ENCODE peak calls at places on chromosome 1, in ten cellular contexts. E is LoVo, M is glomerular endothelial cell, F is NB4, Y is body of pancreas, D is NCI-H1436, I is tibial artery, H is osteocyte, G is choroid plexus epithelial cell, T is T-helper 1 cell. S is an unnamed sample.

GRCh38 chr1:245829861-245830260 is 675.1 kb downstream of the KIF26B start:
- DNase-seq in E (no peak), M (no peak), F (no peak), Y (no peak), D (no peak), I (no peak), H (no peak), G (no peak), T (no peak), S (no peak)

GRCh38 chr1:156684227-156684782 is 7.1 kb upstream of the NES start:
- DNase-seq in E (no peak), M (no peak), F (peak), Y (no peak), D (no peak), I (no peak), H (no peak), G (peak), T (no peak), S (no peak)

GRCh38 chr1:165897326-165898303 is 70.2 kb downstream of the UCK2 start:
- DNase-seq in E (no peak), M (no peak), F (no peak), Y (no peak), D (no peak), I (no peak), H (no peak), G (peak), T (no peak), S (no peak)

GRCh38 chr1:185733818-185734709 is at the start of gene HMCN1:
- DNase-seq in E (peak), M (peak), F (peak), Y (peak), D (no peak), I (peak), H (peak), G (peak), T (peak), S (peak)

GRCh38 chr1:87706198-87706597 is 377.5 kb downstream of the LMO4 start:
- DNase-seq in E (no peak), M (no peak), F (no peak), Y (no peak), D (no peak), I (no peak), H (no peak), G (peak), T (no peak), S (no peak)

GRCh38 chr1:231550448-231550781 is 21.9 kb downstream of the TSNAX start:
- DNase-seq in E (no peak), M (no peak), F (peak), Y (no peak), D (peak), I (no peak), H (no peak), G (peak), T (no peak), S (peak)

GRCh38 chr1:53735681-53736080 is 3.3 kb downstream of the GLIS1 start:
- DNase-seq in E (no peak), M (no peak), F (no peak), Y (no peak), D (no peak), I (no peak), H (no peak), G (peak), T (no peak), S (no peak)

GRCh38 chr1:113135460-113135859 is 62.5 kb downstream of the LRIG2 start:
- DNase-seq in E (no peak), M (no peak), F (no peak), Y (no peak), D (no peak), I (no peak), H (no peak), G (no peak), T (no peak), S (no peak)

GRCh38 chr1:85280636-85281035 is 4.2 kb upstream of the BCL10 start:
- DNase-seq in E (no peak), M (no peak), F (no peak), Y (no peak), D (no peak), I (no peak), H (no peak), G (no peak), T (no peak), S (no peak)

GRCh38 chr1:52558941-52559340 is 6.0 kb upstream of the TUT4 start:
- DNase-seq in E (no peak), M (no peak), F (no peak), Y (no peak), D (no peak), I (no peak), H (no peak), G (no peak), T (no peak), S (no peak)

GRCh38 chr1:180633092-180634045 is 1.5 kb downstream of the XPR1 start:
- DNase-seq in E (no peak), M (no peak), F (peak), Y (no peak), D (no peak), I (no peak), H (no peak), G (peak), T (no peak), S (no peak)

GRCh38 chr1:45960930-45961715 is 157.7 kb downstream of the MAST2 start:
- DNase-seq in E (no peak), M (no peak), F (no peak), Y (no peak), D (no peak), I (no peak), H (no peak), G (no peak), T (no peak), S (no peak)

GRCh38 chr1:116368241-116368640 is 4.8 kb upstream of the ATP1A1 start:
- DNase-seq in E (no peak), M (no peak), F (no peak), Y (no peak), D (no peak), I (no peak), H (no peak), G (no peak), T (no peak), S (no peak)

GRCh38 chr1:25053576-25054075 is 123.5 kb upstream of the RUNX3 start:
- DNase-seq in E (no peak), M (no peak), F (no peak), Y (no peak), D (no peak), I (no peak), H (no peak), G (no peak), T (no peak), S (no peak)

GRCh38 chr1:84365225-84366221 is 32.8 kb upstream of the DNASE2B start:
- DNase-seq in E (peak), M (peak), F (peak), Y (peak), D (no peak), I (no peak), H (no peak), G (peak), T (no peak), S (peak)

GRCh38 chr1:16975838-16976237 is 4.6 kb downstream of the MFAP2 start:
- DNase-seq in E (no peak), M (no peak), F (no peak), Y (no peak), D (no peak), I (no peak), H (no peak), G (no peak), T (no peak), S (no peak)

GRCh38 chr1:180757657-180758056 is 125.8 kb downstream of the XPR1 start:
- DNase-seq in E (no peak), M (no peak), F (no peak), Y (no peak), D (no peak), I (no peak), H (no peak), G (no peak), T (no peak), S (no peak)

GRCh38 chr1:114310771-114311251 is 157.1 kb upstream of the SYT6 start:
- DNase-seq in E (no peak), M (no peak), F (no peak), Y (no peak), D (no peak), I (no peak), H (no peak), G (peak), T (no peak), S (no peak)

GRCh38 chr1:20699558-20699957 is 18.2 kb downstream of the KIF17 start:
- DNase-seq in E (no peak), M (no peak), F (no peak), Y (no peak), D (no peak), I (no peak), H (no peak), G (no peak), T (no peak), S (no peak)

GRCh38 chr1:24894002-24894401 is 36.1 kb downstream of the RUNX3 start:
- DNase-seq in E (no peak), M (no peak), F (no peak), Y (no peak), D (no peak), I (peak), H (no peak), G (no peak), T (no peak), S (no peak)

GRCh38 chr1:244460195-244460594 is 878 bp upstream of the CATSPERE start:
- DNase-seq in E (peak), M (no peak), F (peak), Y (no peak), D (no peak), I (no peak), H (no peak), G (no peak), T (no peak), S (no peak)

GRCh38 chr1:159161001-159161718 is 10.3 kb upstream of the CADM3 start:
- DNase-seq in E (peak), M (peak), F (peak), Y (peak), D (peak), I (peak), H (no peak), G (peak), T (peak), S (peak)

GRCh38 chr1:113531321-113531720 is 141.0 kb downstream of the MAGI3 start:
- DNase-seq in E (no peak), M (no peak), F (no peak), Y (no peak), D (no peak), I (no peak), H (no peak), G (no peak), T (no peak), S (no peak)

GRCh38 chr1:172497230-172497629 is 35.7 kb upstream of the SUCO start:
- DNase-seq in E (no peak), M (no peak), F (no peak), Y (peak), D (no peak), I (no peak), H (peak), G (peak), T (no peak), S (peak)

GRCh38 chr1:228958121-228958520 is 222.8 kb downstream of the RHOU start:
- DNase-seq in E (no peak), M (no peak), F (no peak), Y (no peak), D (no peak), I (no peak), H (no peak), G (peak), T (no peak), S (no peak)

GRCh38 chr1:181111559-181111958 is 23.1 kb downstream of the IER5 start:
- DNase-seq in E (no peak), M (no peak), F (no peak), Y (no peak), D (no peak), I (no peak), H (no peak), G (peak), T (no peak), S (no peak)

GRCh38 chr1:200363200-200363933 is 46.5 kb downstream of the ZNF281 start:
- DNase-seq in E (no peak), M (no peak), F (peak), Y (no peak), D (no peak), I (no peak), H (no peak), G (no peak), T (no peak), S (peak)

GRCh38 chr1:119071321-119071720 is 69.1 kb downstream of the WARS2 start:
- DNase-seq in E (no peak), M (no peak), F (no peak), Y (no peak), D (no peak), I (no peak), H (no peak), G (no peak), T (no peak), S (no peak)

GRCh38 chr1:151504252-151504651 is 6.9 kb upstream of the CGN start:
- DNase-seq in E (no peak), M (no peak), F (no peak), Y (no peak), D (no peak), I (no peak), H (no peak), G (no peak), T (no peak), S (no peak)

GRCh38 chr1:168335500-168335899 is 54.8 kb downstream of the TBX19 start:
- DNase-seq in E (no peak), M (no peak), F (no peak), Y (no peak), D (no peak), I (no peak), H (no peak), G (peak), T (no peak), S (no peak)

GRCh38 chr1:8911416-8912309 is 33.2 kb upstream of the ENO1 start:
- DNase-seq in E (no peak), M (no peak), F (no peak), Y (no peak), D (no peak), I (no peak), H (no peak), G (peak), T (no peak), S (no peak)

GRCh38 chr1:156452863-156453262 is 47.7 kb downstream of the MEF2D start:
- DNase-seq in E (no peak), M (no peak), F (peak), Y (no peak), D (no peak), I (no peak), H (no peak), G (no peak), T (no peak), S (no peak)

GRCh38 chr1:185775505-185775904 is 41.3 kb downstream of the HMCN1 start:
- DNase-seq in E (no peak), M (no peak), F (no peak), Y (no peak), D (no peak), I (no peak), H (no peak), G (no peak), T (no peak), S (no peak)

GRCh38 chr1:30729906-30730305 is 6.5 kb upstream of the MATN1 start:
- DNase-seq in E (no peak), M (no peak), F (no peak), Y (no peak), D (no peak), I (no peak), H (no peak), G (no peak), T (no peak), S (no peak)

GRCh38 chr1:184838374-184838995 is 83.8 kb upstream of the EDEM3 start:
- DNase-seq in E (peak), M (no peak), F (peak), Y (peak), D (no peak), I (peak), H (no peak), G (peak), T (no peak), S (peak)

GRCh38 chr1:45329445-45329844 is 2.8 kb downstream of the HPDL start:
- DNase-seq in E (no peak), M (no peak), F (no peak), Y (no peak), D (no peak), I (no peak), H (no peak), G (no peak), T (no peak), S (no peak)